ENCODE peak calls at places on chromosomes 11 and 22, in ten cellular contexts. One of them, this sample, is unnamed.

GRCh38 chr11:15988693-15989231 is 367.6 kb downstream of the SOX6 start:
- DNase-seq in lower leg skin: no peak
- DNase-seq in SK-N-SH: peak
- DNase-seq in mammary epithelial cell: no peak
- DNase-seq in colonic mucosa: no peak
- DNase-seq in uterus: no peak
- DNase-seq in heart right ventricle: peak
- DNase-seq in H1: peak
- DNase-seq in Caco-2: no peak
- DNase-seq in AG10803: no peak
- DNase-seq in this sample: peak

GRCh38 chr22:43231724-43232034 is 44.7 kb upstream of the TTLL12 start:
- DNase-seq in mammary epithelial cell: no peak
- DNase-seq in uterus: no peak
- DNase-seq in colonic mucosa: no peak
- DNase-seq in Caco-2: no peak
- DNase-seq in H1: no peak
- DNase-seq in AG10803: no peak
- DNase-seq in lower leg skin: no peak
- DNase-seq in heart right ventricle: no peak
- DNase-seq in SK-N-SH: no peak
- DNase-seq in this sample: no peak

GRCh38 chr11:132595246-132595645 is 937.1 kb downstream of the OPCML start:
- DNase-seq in lower leg skin: no peak
- DNase-seq in AG10803: no peak
- DNase-seq in H1: no peak
- DNase-seq in uterus: no peak
- DNase-seq in mammary epithelial cell: no peak
- DNase-seq in SK-N-SH: no peak
- DNase-seq in colonic mucosa: no peak
- DNase-seq in heart right ventricle: no peak
- DNase-seq in Caco-2: no peak
- DNase-seq in this sample: no peak

GRCh38 chr11:119990306-119991021 is 147.4 kb downstream of the TRIM29 start:
- DNase-seq in Caco-2: no peak
- DNase-seq in H1: no peak
- DNase-seq in mammary epithelial cell: no peak
- DNase-seq in SK-N-SH: no peak
- DNase-seq in colonic mucosa: no peak
- DNase-seq in AG10803: peak
- DNase-seq in lower leg skin: no peak
- DNase-seq in uterus: no peak
- DNase-seq in heart right ventricle: peak
- DNase-seq in this sample: no peak

GRCh38 chr22:41862160-41862529 is 29.2 kb downstream of the SREBF2 start:
- DNase-seq in mammary epithelial cell: peak
- DNase-seq in colonic mucosa: no peak
- DNase-seq in heart right ventricle: no peak
- DNase-seq in SK-N-SH: no peak
- DNase-seq in Caco-2: no peak
- DNase-seq in uterus: no peak
- DNase-seq in AG10803: no peak
- DNase-seq in lower leg skin: no peak
- DNase-seq in H1: no peak
- DNase-seq in this sample: peak

GRCh38 chr22:24441406-24442351 is 14.3 kb downstream of the ADORA2A start:
- DNase-seq in colonic mucosa: no peak
- DNase-seq in mammary epithelial cell: no peak
- DNase-seq in AG10803: no peak
- DNase-seq in lower leg skin: no peak
- DNase-seq in H1: no peak
- DNase-seq in Caco-2: no peak
- DNase-seq in SK-N-SH: peak
- DNase-seq in heart right ventricle: peak
- DNase-seq in uterus: no peak
- DNase-seq in this sample: no peak

GRCh38 chr22:44869196-44869595 is 116.8 kb downstream of the ARHGAP8 start:
- DNase-seq in H1: no peak
- DNase-seq in heart right ventricle: no peak
- DNase-seq in lower leg skin: no peak
- DNase-seq in Caco-2: no peak
- DNase-seq in uterus: no peak
- DNase-seq in SK-N-SH: peak
- DNase-seq in mammary epithelial cell: no peak
- DNase-seq in AG10803: no peak
- DNase-seq in colonic mucosa: no peak
- DNase-seq in this sample: no peak

GRCh38 chr22:33539902-33540751 is 380.1 kb downstream of the LARGE1 start:
- DNase-seq in SK-N-SH: no peak
- DNase-seq in uterus: peak
- DNase-seq in AG10803: peak
- DNase-seq in H1: no peak
- DNase-seq in colonic mucosa: peak
- DNase-seq in lower leg skin: peak
- DNase-seq in Caco-2: peak
- DNase-seq in mammary epithelial cell: no peak
- DNase-seq in heart right ventricle: peak
- DNase-seq in this sample: peak

GRCh38 chr11:16347928-16348685 is 8.2 kb downstream of the SOX6 start:
- DNase-seq in uterus: no peak
- DNase-seq in H1: no peak
- DNase-seq in lower leg skin: no peak
- DNase-seq in SK-N-SH: no peak
- DNase-seq in heart right ventricle: no peak
- DNase-seq in AG10803: peak
- DNase-seq in colonic mucosa: no peak
- DNase-seq in mammary epithelial cell: peak
- DNase-seq in Caco-2: no peak
- DNase-seq in this sample: no peak

GRCh38 chr22:45468872-45469572 is 33.7 kb upstream of the FBLN1 start:
- DNase-seq in colonic mucosa: no peak
- DNase-seq in heart right ventricle: no peak
- DNase-seq in lower leg skin: no peak
- DNase-seq in H1: no peak
- DNase-seq in mammary epithelial cell: peak
- DNase-seq in AG10803: peak
- DNase-seq in SK-N-SH: no peak
- DNase-seq in uterus: no peak
- DNase-seq in Caco-2: no peak
- DNase-seq in this sample: peak

GRCh38 chr22:40419718-40420117 is 49.3 kb downstream of the SGSM3 start:
- DNase-seq in Caco-2: no peak
- DNase-seq in H1: no peak
- DNase-seq in SK-N-SH: no peak
- DNase-seq in uterus: no peak
- DNase-seq in colonic mucosa: no peak
- DNase-seq in heart right ventricle: no peak
- DNase-seq in mammary epithelial cell: no peak
- DNase-seq in lower leg skin: no peak
- DNase-seq in AG10803: no peak
- DNase-seq in this sample: no peak

GRCh38 chr11:28981331-28981865 is 873.2 kb downstream of the METTL15 start:
- DNase-seq in Caco-2: no peak
- DNase-seq in H1: no peak
- DNase-seq in AG10803: no peak
- DNase-seq in colonic mucosa: no peak
- DNase-seq in SK-N-SH: no peak
- DNase-seq in heart right ventricle: no peak
- DNase-seq in mammary epithelial cell: no peak
- DNase-seq in lower leg skin: no peak
- DNase-seq in uterus: no peak
- DNase-seq in this sample: no peak

GRCh38 chr22:25746012-25746373 is 4.0 kb downstream of the MYO18B start:
- DNase-seq in lower leg skin: no peak
- DNase-seq in H1: no peak
- DNase-seq in heart right ventricle: no peak
- DNase-seq in uterus: no peak
- DNase-seq in Caco-2: no peak
- DNase-seq in AG10803: peak
- DNase-seq in SK-N-SH: peak
- DNase-seq in colonic mucosa: no peak
- DNase-seq in mammary epithelial cell: peak
- DNase-seq in this sample: peak

GRCh38 chr11:125449586-125449985 is 46.5 kb downstream of the FEZ1 start:
- DNase-seq in uterus: no peak
- DNase-seq in Caco-2: no peak
- DNase-seq in SK-N-SH: no peak
- DNase-seq in mammary epithelial cell: no peak
- DNase-seq in H1: no peak
- DNase-seq in heart right ventricle: no peak
- DNase-seq in colonic mucosa: no peak
- DNase-seq in lower leg skin: peak
- DNase-seq in AG10803: no peak
- DNase-seq in this sample: no peak

GRCh38 chr11:106172389-106172991 is 95.0 kb downstream of the AASDHPPT start:
- DNase-seq in mammary epithelial cell: peak
- DNase-seq in lower leg skin: no peak
- DNase-seq in AG10803: no peak
- DNase-seq in colonic mucosa: no peak
- DNase-seq in H1: no peak
- DNase-seq in heart right ventricle: no peak
- DNase-seq in uterus: no peak
- DNase-seq in SK-N-SH: peak
- DNase-seq in Caco-2: no peak
- DNase-seq in this sample: peak

GRCh38 chr11:65779919-65780769 is 632 bp downstream of the AP5B1 start:
- DNase-seq in mammary epithelial cell: peak
- DNase-seq in heart right ventricle: peak
- DNase-seq in AG10803: peak
- DNase-seq in SK-N-SH: peak
- DNase-seq in colonic mucosa: peak
- DNase-seq in uterus: peak
- DNase-seq in H1: peak
- DNase-seq in lower leg skin: peak
- DNase-seq in Caco-2: peak
- DNase-seq in this sample: peak

GRCh38 chr11:44633641-44634040 is 68.2 kb downstream of the CD82 start:
- DNase-seq in AG10803: no peak
- DNase-seq in heart right ventricle: no peak
- DNase-seq in SK-N-SH: peak
- DNase-seq in mammary epithelial cell: no peak
- DNase-seq in colonic mucosa: no peak
- DNase-seq in H1: no peak
- DNase-seq in lower leg skin: peak
- DNase-seq in uterus: no peak
- DNase-seq in Caco-2: no peak
- DNase-seq in this sample: no peak
- TF ChIP-seq CTCF in AG10803: peak
- TF ChIP-seq CTCF in heart right ventricle: peak
- TF ChIP-seq CTCF in SK-N-SH: peak
- TF ChIP-seq CTCF in mammary epithelial cell: no peak
- TF ChIP-seq CTCF in colonic mucosa: no peak
- TF ChIP-seq CTCF in H1: peak
- TF ChIP-seq CTCF in lower leg skin: no peak
- TF ChIP-seq CTCF in uterus: no peak
- TF ChIP-seq CTCF in Caco-2: no peak
- TF ChIP-seq CTCF in this sample: peak

GRCh38 chr11:78076733-78077403 is 2.8 kb downstream of the NDUFC2 start:
- DNase-seq in uterus: no peak
- DNase-seq in heart right ventricle: no peak
- DNase-seq in colonic mucosa: no peak
- DNase-seq in mammary epithelial cell: no peak
- DNase-seq in Caco-2: no peak
- DNase-seq in H1: no peak
- DNase-seq in lower leg skin: no peak
- DNase-seq in SK-N-SH: no peak
- DNase-seq in AG10803: no peak
- DNase-seq in this sample: no peak
- H3K4me3 ChIP-seq in uterus: no peak
- H3K4me3 ChIP-seq in heart right ventricle: no peak
- H3K4me3 ChIP-seq in colonic mucosa: no peak
- H3K4me3 ChIP-seq in mammary epithelial cell: no peak
- H3K4me3 ChIP-seq in Caco-2: no peak
- H3K4me3 ChIP-seq in H1: no peak
- H3K4me3 ChIP-seq in lower leg skin: no peak
- H3K4me3 ChIP-seq in SK-N-SH: no peak
- H3K4me3 ChIP-seq in AG10803: no peak
- H3K4me3 ChIP-seq in this sample: no peak

DNA sequence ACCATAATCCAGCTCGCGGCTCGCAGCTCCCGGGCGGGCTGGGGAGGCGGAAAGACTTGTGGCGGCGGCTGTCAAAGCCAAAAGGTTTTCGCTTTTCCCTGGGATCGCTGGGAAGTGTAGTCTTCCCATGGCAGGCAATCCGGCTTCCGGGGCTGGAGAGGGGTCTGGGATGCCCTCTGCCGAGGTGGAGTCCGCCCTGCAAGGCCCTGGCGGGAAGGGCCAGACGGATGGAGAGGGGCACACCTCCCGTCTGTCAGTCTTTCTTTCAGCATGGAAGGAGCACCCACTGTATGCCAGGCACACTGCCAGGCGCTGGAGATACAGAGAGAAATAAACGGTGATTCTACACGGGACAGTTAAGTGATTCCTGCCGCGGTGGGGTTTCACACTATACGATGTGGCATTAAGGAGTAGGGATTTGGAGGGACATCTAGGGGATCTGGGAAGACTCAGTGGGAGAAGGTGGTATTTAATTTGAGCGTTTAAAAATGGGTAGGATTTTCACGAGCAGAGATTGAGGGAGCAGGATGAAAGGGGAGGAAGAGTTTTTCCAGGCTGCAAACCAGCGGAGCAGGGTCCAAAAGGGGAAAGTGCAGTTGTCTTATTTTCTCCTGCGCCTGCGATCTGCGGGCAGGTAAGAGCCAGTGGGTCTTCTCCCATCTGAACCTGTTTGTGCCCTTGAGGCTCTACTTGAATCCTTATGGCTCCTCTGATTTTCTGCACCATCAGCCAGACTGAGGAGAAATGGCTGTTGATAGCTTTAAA is at the start of gene BACE1:
- DNase-seq in heart right ventricle: peak
- DNase-seq in H1: peak
- DNase-seq in SK-N-SH: peak
- DNase-seq in mammary epithelial cell: peak
- DNase-seq in AG10803: peak
- DNase-seq in uterus: peak
- DNase-seq in Caco-2: peak
- DNase-seq in lower leg skin: peak
- DNase-seq in colonic mucosa: peak
- DNase-seq in this sample: peak
- TF ChIP-seq CTCF in heart right ventricle: peak
- TF ChIP-seq CTCF in H1: peak
- TF ChIP-seq CTCF in SK-N-SH: peak
- TF ChIP-seq CTCF in mammary epithelial cell: no peak
- TF ChIP-seq CTCF in AG10803: peak
- TF ChIP-seq CTCF in uterus: peak
- TF ChIP-seq CTCF in Caco-2: peak
- TF ChIP-seq CTCF in lower leg skin: no peak
- TF ChIP-seq CTCF in colonic mucosa: peak
- TF ChIP-seq CTCF in this sample: peak

DNA sequence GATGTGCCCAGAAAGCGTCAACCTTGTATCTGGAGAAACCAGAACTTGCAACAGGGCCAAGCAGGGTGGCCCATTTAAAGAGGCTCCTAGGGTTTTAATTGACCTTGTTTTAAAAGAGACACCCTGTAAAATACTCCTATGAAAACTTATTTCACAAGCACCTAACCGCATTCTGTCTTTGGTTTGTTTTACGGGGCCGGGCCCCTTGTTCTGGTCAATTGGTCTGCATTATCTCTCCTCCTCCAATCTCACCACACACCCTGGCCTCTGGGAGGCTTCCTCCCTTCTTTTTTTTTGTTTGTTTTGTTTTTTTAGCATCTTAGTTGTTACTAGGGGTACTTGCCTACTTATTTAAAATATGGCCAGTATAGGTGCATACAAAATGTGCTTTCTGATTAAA is 4.7 kb downstream of the EHF start:
- DNase-seq in heart right ventricle: no peak
- DNase-seq in SK-N-SH: no peak
- DNase-seq in lower leg skin: no peak
- DNase-seq in colonic mucosa: no peak
- DNase-seq in uterus: no peak
- DNase-seq in H1: no peak
- DNase-seq in mammary epithelial cell: no peak
- DNase-seq in AG10803: no peak
- DNase-seq in Caco-2: no peak
- DNase-seq in this sample: peak
- H3K4me3 ChIP-seq in heart right ventricle: no peak
- H3K4me3 ChIP-seq in SK-N-SH: no peak
- H3K4me3 ChIP-seq in lower leg skin: no peak
- H3K4me3 ChIP-seq in colonic mucosa: peak
- H3K4me3 ChIP-seq in uterus: no peak
- H3K4me3 ChIP-seq in H1: no peak
- H3K4me3 ChIP-seq in mammary epithelial cell: no peak
- H3K4me3 ChIP-seq in AG10803: no peak
- H3K4me3 ChIP-seq in Caco-2: no peak
- H3K4me3 ChIP-seq in this sample: no peak

This sample was measured in fibroblast of villous mesenchyme.